ENCODE peak calls at places on chromosomes 4 and X, in eight cellular contexts. Q, D, X, C, G, Z, P and J are unnamed samples. For H3K9me3, the result is how much of the 10 kb centered on the place peaks cover.

GRCh38 chrX:73127700-73128241 is 48.5 kb upstream of the PABPC1L2A start:
- DNase-seq in Q (no peak), D (no peak), X (no peak), C (no peak), G (no peak), Z (no peak), P (no peak), J (no peak)

GRCh38 chrX:47151428-47151827 is 6.4 kb downstream of the RBM10 start:
- DNase-seq in Q (no peak), D (no peak), X (no peak), C (no peak), G (no peak), Z (no peak), P (no peak), J (no peak)

GRCh38 chr4:123945301-123945700 is 548.7 kb downstream of the SPRY1 start:
- DNase-seq in Q (no peak), D (no peak), X (no peak), C (no peak), G (no peak), Z (no peak), P (no peak), J (no peak)

GRCh38 chrX:112211459-112211858 is 128.9 kb upstream of the TRPC5 start:
- DNase-seq in Q (no peak), D (no peak), X (no peak), C (no peak), G (no peak), Z (peak), P (no peak), J (no peak)

GRCh38 chrX:139762400-139763183 is 54.6 kb upstream of the MCF2 start:
- DNase-seq in Q (no peak), D (no peak), X (no peak), C (no peak), G (no peak), Z (peak), P (no peak), J (no peak)

GRCh38 chrX:29890004-29890403 is 325.4 kb upstream of the MAGEB2 start:
- DNase-seq in Q (no peak), D (no peak), X (no peak), C (no peak), G (no peak), Z (peak), P (no peak), J (no peak)

GRCh38 chrX:76555816-76556215 is 128.3 kb downstream of the MAGEE1 start:
- DNase-seq in Q (peak), D (peak), X (no peak), C (peak), G (peak), Z (peak), P (peak), J (peak)

GRCh38 chr4:26235500-26235899 is 85.3 kb upstream of the RBPJ start:
- DNase-seq in Q (no peak), D (no peak), X (peak), C (no peak), G (no peak), Z (peak), P (no peak), J (no peak)

GRCh38 chr4:107930821-107931774 is at the start of gene CYP2U1:
- DNase-seq in Q (peak), D (peak), X (peak), C (peak), G (peak), Z (peak), P (peak), J (peak)

GRCh38 chrX:66676990-66677389 is 38.1 kb upstream of the EDA2R start:
- DNase-seq in Q (no peak), D (no peak), X (no peak), C (peak), G (no peak), Z (peak), P (no peak), J (no peak)

GRCh38 chrX:153614818-153615217 is 15.9 kb upstream of the CCNQ start:
- DNase-seq in Q (no peak), D (no peak), X (no peak), C (no peak), G (no peak), Z (no peak), P (no peak), J (no peak)

GRCh38 chrX:65877953-65878352 is 161.9 kb downstream of the VSIG4 start:
- DNase-seq in Q (no peak), D (no peak), X (no peak), C (no peak), G (no peak), Z (no peak), P (no peak), J (no peak)

GRCh38 chr4:162497564-162498167 is 333.9 kb upstream of the FSTL5 start:
- DNase-seq in Q (peak), D (peak), X (no peak), C (peak), G (no peak), Z (peak), P (peak), J (no peak)

GRCh38 chr4:185657191-185657590 is 121.9 kb upstream of the PDLIM3 start:
- DNase-seq in Q (no peak), D (no peak), X (no peak), C (no peak), G (no peak), Z (peak), P (no peak), J (no peak)

GRCh38 chrX:14497184-14497666 is 32.1 kb upstream of the GLRA2 start:
- DNase-seq in Q (no peak), D (no peak), X (no peak), C (peak), G (no peak), Z (no peak), P (no peak), J (no peak)

GRCh38 chr4:55032179-55032578 is 93.2 kb downstream of the KDR start:
- DNase-seq in Q (no peak), D (no peak), X (no peak), C (no peak), G (no peak), Z (no peak), P (no peak), J (no peak)

GRCh38 chr4:55029838-55030503 is 95.4 kb downstream of the KDR start:
- DNase-seq in Q (no peak), D (no peak), X (no peak), C (no peak), G (no peak), Z (no peak), P (no peak), J (no peak)

GRCh38 chr4:55032788-55033187 is 92.6 kb downstream of the KDR start:
- DNase-seq in Q (no peak), D (no peak), X (no peak), C (no peak), G (peak), Z (peak), P (no peak), J (no peak)

GRCh38 chr4:55030606-55031005 is 94.8 kb downstream of the KDR start:
- DNase-seq in Q (no peak), D (no peak), X (no peak), C (no peak), G (no peak), Z (no peak), P (no peak), J (peak)

GRCh38 chr4:55031158-55031557 is 94.2 kb downstream of the KDR start:
- DNase-seq in Q (no peak), D (no peak), X (no peak), C (no peak), G (no peak), Z (no peak), P (no peak), J (peak)
- H3K9me3 ChIP-seq in Q (under half), D (under half), X (under half), C (under half), G (under half), Z (under half), P (under half), J (under half)

GRCh38 chr4:129062580-129062979 is 30.8 kb downstream of the SCLT1 start:
- DNase-seq in Q (no peak), D (no peak), X (no peak), C (no peak), G (no peak), Z (no peak), P (no peak), J (no peak)
- H3K9me3 ChIP-seq in Q (under half), D (under half), X (under half), C (under half), G (under half), Z (under half), P (half or more), J (under half)

GRCh38 chrX:145630806-145631435 is 186.7 kb upstream of the SLITRK2 start:
- DNase-seq in Q (no peak), D (no peak), X (no peak), C (no peak), G (no peak), Z (no peak), P (no peak), J (no peak)

GRCh38 chrX:145630081-145630480 is 187.5 kb upstream of the SLITRK2 start:
- DNase-seq in Q (no peak), D (no peak), X (no peak), C (no peak), G (no peak), Z (no peak), P (no peak), J (no peak)

DNA sequence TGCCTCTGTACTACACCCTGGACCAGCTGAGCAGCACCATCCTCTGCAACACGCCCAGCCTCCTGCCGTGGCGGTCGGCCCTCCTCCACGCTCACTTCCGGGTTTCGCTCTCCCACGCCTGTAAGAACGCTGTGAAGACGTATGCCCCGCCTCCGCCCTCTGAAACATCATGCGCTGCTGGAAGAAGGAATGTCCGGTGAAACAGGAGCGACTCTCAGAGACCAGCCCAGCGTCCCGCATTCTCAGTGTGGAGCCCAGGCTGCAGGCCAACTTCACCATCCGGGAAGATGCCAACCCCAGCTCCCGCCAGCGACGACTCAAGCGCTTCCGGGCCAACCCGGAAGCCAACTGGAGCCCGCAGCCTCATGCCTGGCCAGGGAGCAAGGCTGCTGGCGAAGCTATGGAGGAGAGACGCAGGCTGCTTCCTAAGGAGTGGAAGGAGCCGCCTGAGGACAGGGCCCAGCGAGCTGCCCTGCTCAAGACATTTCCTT is 186.1 kb upstream of the SLITRK2 start:
- DNase-seq in Q (no peak), D (no peak), X (peak), C (no peak), G (no peak), Z (no peak), P (no peak), J (no peak)
- H3K9me3 ChIP-seq in Q (under half), D (under half), X (under half), C (under half), G (under half), Z (under half), P (under half), J (under half)

GRCh38 chrX:79592259-79592658 is 225.1 kb upstream of the ITM2A start:
- DNase-seq in Q (peak), D (no peak), X (no peak), C (no peak), G (no peak), Z (no peak), P (no peak), J (no peak)

DNA sequence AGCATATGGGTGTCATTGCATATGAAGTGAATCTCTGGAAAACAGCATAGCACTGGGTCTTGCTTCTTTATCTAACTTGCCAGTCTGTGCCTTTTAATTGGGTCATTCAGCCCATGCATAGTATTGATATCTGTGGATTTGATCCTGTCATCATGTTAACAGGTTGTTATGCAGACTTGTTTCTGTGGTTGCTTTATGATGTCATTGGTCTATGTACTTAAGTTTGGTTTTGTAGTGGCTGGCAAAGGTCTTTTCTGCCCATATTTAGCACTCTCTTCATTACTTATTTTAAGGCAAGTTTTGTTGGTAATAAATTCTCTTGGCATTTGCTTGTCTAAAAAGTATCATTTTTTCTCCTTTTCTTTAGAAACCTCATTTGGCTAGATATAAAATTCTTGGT is 221.1 kb upstream of the ITM2A start:
- DNase-seq in Q (no peak), D (no peak), X (no peak), C (no peak), G (no peak), Z (no peak), P (no peak), J (no peak)
- H3K9me3 ChIP-seq in Q (under half), D (under half), X (under half), C (under half), G (under half), Z (under half), P (under half), J (under half)

DNA sequence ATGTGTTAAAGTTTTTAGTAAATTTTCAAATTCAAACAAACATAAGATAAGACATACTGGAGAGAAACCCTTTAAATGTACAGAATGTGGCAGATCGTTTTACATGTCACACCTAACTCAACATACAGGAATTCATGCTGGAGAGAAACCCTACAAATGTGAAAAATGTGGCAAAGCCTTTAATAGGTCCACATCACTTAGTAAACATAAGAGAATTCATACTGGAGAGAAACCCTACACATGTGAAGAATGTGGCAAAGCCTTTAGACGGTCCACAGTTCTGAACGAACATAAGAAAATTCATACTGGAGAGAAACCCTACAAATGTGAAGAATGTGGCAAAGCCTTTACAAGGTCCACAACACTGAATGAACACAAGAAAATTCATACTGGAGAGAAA is 32.8 kb downstream of the ZNF595 start:
- DNase-seq in Q (no peak), D (no peak), X (no peak), C (no peak), G (no peak), Z (no peak), P (no peak), J (no peak)
- H3K9me3 ChIP-seq in Q (half or more), D (half or more), X (half or more), C (under half), G (under half), Z (under half), P (under half), J (half or more)

GRCh38 chrX:148333989-148334388 is 166.4 kb upstream of the AFF2 start:
- DNase-seq in Q (no peak), D (no peak), X (no peak), C (no peak), G (no peak), Z (no peak), P (peak), J (no peak)
- H3K9me3 ChIP-seq in Q (under half), D (under half), X (under half), C (under half), G (under half), Z (under half), P (under half), J (under half)

DNA sequence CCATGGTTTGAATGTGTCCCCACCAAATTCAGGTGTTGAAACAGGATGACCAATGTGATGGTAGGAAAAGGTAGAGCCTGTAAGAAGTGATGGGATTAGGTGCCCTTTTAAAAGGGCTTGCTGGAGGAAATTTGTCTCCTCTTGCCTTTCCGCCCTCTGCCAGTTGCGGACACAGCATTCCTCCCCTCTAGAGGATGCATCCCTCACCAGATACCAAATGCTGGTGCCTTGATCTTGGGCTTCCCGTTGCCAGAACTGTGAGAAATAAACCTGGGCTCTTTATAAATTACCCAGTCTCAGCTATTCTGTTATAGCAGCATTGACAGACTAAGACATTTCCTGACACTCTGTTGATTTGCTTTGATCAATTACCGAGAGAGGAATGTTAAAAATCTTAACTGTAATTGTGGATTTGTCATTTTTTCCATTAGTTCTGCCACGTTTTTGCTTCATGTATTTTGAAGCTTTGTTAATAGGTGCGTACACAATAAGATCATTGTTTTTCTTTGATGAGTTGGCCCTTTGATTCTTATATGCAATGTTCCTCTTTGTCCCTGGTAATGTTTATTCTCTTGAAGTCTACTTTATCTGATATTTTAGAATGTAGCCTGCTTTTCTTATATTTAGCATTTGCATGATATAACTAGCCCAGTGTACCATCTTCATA is 13.3 kb downstream of the NFKB1 start:
- DNase-seq in Q (no peak), D (no peak), X (no peak), C (no peak), G (no peak), Z (no peak), P (no peak), J (no peak)
- H3K9me3 ChIP-seq in Q (under half), D (under half), X (under half), C (under half), G (under half), Z (under half), P (under half), J (under half)

GRCh38 chrX:144219035-144219434 is 335.2 kb downstream of the UBE2NL start:
- DNase-seq in Q (no peak), D (no peak), X (no peak), C (no peak), G (peak), Z (no peak), P (peak), J (peak)
- H3K9me3 ChIP-seq in Q (under half), D (under half), X (under half), C (under half), G (under half), Z (under half), P (under half), J (under half)

GRCh38 chr4:8061573-8061972 is 97.0 kb downstream of the ABLIM2 start:
- DNase-seq in Q (no peak), D (no peak), X (no peak), C (no peak), G (no peak), Z (no peak), P (no peak), J (no peak)
- H3K9me3 ChIP-seq in Q (under half), D (under half), X (under half), C (under half), G (under half), Z (under half), P (under half), J (under half)